ENCODE peak calls at places on chromosome 14, in six cellular contexts. A is testis; J is GM06990; S is IMR-90; E is CD4-positive, alpha-beta T cell; T is mucosa of descending colon. Q is an unnamed sample.

GRCh38 chr14:74910556-74910955 is 12.5 kb downstream of the RPS6KL1 start:
- DNase-seq in A (no peak), J (no peak), S (no peak), E (no peak), T (peak; percentile 49), Q (no peak)

GRCh38 chr14:20334017-20334416 is 938 bp upstream of the CCNB1IP1 start:
- DNase-seq in A (no peak), J (no peak), S (no peak), E (no peak), T (no peak), Q (no peak)

GRCh38 chr14:89688520-89688919 is 266.0 kb downstream of the EFCAB11 start:
- DNase-seq in A (no peak), J (no peak), S (peak; percentile 22), E (no peak), T (no peak), Q (no peak)

GRCh38 chr14:31592122-31592521 is 30.9 kb downstream of the NUBPL start:
- DNase-seq in A (no peak), J (no peak), S (no peak), E (no peak), T (no peak), Q (no peak)

GRCh38 chr14:99256483-99256874 is 15.5 kb downstream of the BCL11B start:
- DNase-seq in A (no peak), J (no peak), S (no peak), E (peak; percentile 33), T (no peak), Q (no peak)

GRCh38 chr14:71103662-71104484 is 196.6 kb downstream of the PCNX1 start:
- DNase-seq in A (no peak), J (no peak), S (peak; percentile 80), E (no peak), T (peak; percentile 68), Q (peak; percentile 57)

GRCh38 chr14:20706657-20707355 is 18.2 kb downstream of the ANG start:
- DNase-seq in A (no peak), J (no peak), S (no peak), E (no peak), T (no peak), Q (no peak)

GRCh38 chr14:81269100-81269978 is 48.6 kb upstream of the GTF2A1 start:
- DNase-seq in A (no peak), J (peak; percentile 12), S (peak; percentile 68), E (no peak), T (peak; percentile 75), Q (peak; percentile 84)

GRCh38 chr14:34324363-34324795 is 137.7 kb downstream of the SPTSSA start:
- DNase-seq in A (peak; percentile 48), J (no peak), S (peak; percentile 26), E (no peak), T (peak; percentile 68), Q (peak; percentile 50)

GRCh38 chr14:64137657-64138290 is 156.4 kb downstream of the ESR2 start:
- DNase-seq in A (peak; percentile 61), J (no peak), S (peak; percentile 8), E (no peak), T (no peak), Q (no peak)
- TF ChIP-seq CTCF in A (no peak), J (peak; percentile 28), S (peak; percentile 35), E (no peak), T (no peak), Q (no peak)

DNA sequence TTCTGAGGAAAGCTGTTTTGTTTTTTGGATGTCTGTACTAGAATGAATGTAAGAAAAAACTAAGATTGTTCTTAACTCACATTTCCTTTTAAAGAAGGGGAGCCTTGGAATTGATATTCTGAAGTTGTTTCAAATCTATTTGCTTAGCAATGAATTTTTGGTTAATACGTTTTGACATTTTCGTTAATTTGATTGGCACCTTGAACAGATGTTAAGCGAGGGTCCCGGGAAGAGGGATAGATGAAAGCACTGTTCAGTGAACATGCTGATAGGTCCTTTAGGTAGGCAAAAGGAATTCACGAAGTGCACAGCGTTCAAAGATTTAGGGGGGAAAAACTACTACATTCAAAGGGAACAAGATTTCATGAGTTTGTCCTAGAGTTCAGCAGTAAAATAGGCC is 1.7 kb downstream of the SLC39A9 start:
- DNase-seq in A (no peak), J (no peak), S (no peak), E (no peak), T (no peak), Q (no peak)
- TF ChIP-seq CTCF in A (no peak), J (no peak), S (no peak), E (no peak), T (no peak), Q (no peak)

GRCh38 chr14:72292689-72293024 is 360.4 kb downstream of the RGS6 start:
- DNase-seq in A (peak; percentile 41), J (no peak), S (no peak), E (no peak), T (no peak), Q (no peak)
- TF ChIP-seq CTCF in A (no peak), J (no peak), S (no peak), E (no peak), T (no peak), Q (peak; percentile 11)

GRCh38 chr14:102878174-102878969 is 44.1 kb upstream of the AMN start:
- DNase-seq in A (no peak), J (no peak), S (no peak), E (no peak), T (peak; percentile 62), Q (no peak)
- TF ChIP-seq CTCF in A (no peak), J (peak; percentile 9), S (no peak), E (no peak), T (no peak), Q (no peak)

DNA sequence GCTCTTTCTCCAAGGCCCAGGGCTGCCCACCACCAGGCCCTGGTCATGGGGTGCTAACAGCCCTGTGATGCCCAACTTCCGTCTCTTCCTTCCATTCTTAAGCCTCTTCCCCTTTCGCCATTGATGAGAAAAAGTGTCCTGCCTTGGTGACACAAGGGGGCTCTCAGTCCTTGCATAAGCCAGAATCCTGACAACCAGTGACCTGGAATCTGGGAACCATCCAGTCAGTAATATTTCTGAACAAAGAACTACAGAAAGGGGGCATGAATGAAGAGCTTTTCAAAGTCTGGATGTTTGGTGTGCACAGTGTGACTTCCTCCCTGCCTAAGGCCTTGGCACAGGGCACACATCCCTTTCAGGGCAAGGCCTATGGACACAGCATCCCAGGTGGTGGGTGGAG is 49.7 kb upstream of the GPATCH2L start:
- DNase-seq in A (no peak), J (no peak), S (no peak), E (no peak), T (no peak), Q (no peak)
- TF ChIP-seq CTCF in A (no peak), J (no peak), S (peak; percentile 2), E (no peak), T (no peak), Q (no peak)

GRCh38 chr14:93804654-93805053 is 16.4 kb upstream of the PRIMA1 start:
- DNase-seq in A (peak; percentile 61), J (no peak), S (no peak), E (no peak), T (no peak), Q (no peak)
- TF ChIP-seq CTCF in A (no peak), J (peak; percentile 32), S (no peak), E (no peak), T (no peak), Q (no peak)

GRCh38 chr14:75926431-75926830 is 55.4 kb downstream of the TGFB3 start:
- DNase-seq in A (no peak), J (no peak), S (no peak), E (no peak), T (no peak), Q (no peak)
- TF ChIP-seq CTCF in A (no peak), J (no peak), S (no peak), E (no peak), T (no peak), Q (no peak)

DNA sequence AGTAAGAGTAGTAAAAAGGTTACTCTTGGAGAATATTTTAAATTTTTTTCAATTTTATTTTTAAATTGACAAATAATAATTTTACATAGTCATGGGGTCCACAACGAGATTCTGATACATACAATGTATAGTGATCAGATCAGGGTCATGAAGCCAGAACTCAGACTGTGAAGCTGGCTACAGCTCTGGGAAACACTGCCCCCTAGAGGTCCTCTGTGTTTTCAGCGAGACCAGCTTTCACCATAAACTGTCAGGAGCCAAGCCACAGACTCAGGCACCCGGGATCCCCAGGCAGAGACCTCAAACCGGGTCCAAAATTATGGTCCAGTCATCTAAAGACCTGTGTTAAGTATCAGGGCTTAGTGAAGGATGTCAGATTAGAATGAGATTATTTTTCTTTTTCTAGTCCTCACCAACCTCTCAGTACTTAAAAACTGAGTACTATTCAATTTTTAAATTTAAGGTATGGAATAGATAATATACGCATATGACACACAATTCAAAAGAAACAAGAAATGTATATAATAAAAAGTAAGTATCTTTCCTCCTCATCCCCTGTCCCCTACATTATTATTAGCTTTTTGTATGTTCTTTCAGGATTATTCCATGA is 397.1 kb downstream of the MDGA2 start:
- DNase-seq in A (peak; percentile 80), J (no peak), S (no peak), E (no peak), T (peak; percentile 67), Q (peak; percentile 12)
- TF ChIP-seq CTCF in A (no peak), J (peak; percentile 68), S (peak; percentile 25), E (peak; percentile 34), T (peak; percentile 45), Q (peak; percentile 30)

DNA sequence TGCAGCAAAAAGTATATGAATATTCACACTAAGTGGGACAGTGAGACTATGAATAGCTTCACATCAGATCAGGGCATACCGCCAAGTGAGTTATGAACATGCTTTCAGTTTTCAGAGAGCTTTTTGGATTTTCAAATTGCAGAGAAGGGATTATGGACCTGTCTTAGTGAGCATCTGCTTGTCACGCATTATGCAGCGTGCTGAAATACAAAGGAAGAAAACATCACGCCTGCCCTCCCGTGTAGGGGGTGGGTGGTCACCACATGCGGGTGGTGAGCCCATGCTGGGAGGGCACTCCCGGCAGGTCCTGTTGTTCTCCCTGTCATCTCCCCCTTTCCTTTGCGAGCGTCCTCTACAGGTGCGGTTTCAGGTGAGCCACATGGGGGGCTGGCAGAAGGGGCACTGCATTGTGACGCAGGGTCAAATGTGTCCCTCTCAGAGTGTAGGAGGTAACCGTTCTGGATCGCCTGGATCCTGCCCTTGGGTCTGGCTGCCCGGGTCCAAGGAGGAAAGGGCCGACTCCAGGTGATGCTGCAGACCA is 42.6 kb downstream of the TRAF3 start:
- DNase-seq in A (no peak), J (no peak), S (peak; percentile 31), E (no peak), T (peak; percentile 50), Q (no peak)
- TF ChIP-seq CTCF in A (no peak), J (peak; percentile 12), S (no peak), E (no peak), T (no peak), Q (no peak)

DNA sequence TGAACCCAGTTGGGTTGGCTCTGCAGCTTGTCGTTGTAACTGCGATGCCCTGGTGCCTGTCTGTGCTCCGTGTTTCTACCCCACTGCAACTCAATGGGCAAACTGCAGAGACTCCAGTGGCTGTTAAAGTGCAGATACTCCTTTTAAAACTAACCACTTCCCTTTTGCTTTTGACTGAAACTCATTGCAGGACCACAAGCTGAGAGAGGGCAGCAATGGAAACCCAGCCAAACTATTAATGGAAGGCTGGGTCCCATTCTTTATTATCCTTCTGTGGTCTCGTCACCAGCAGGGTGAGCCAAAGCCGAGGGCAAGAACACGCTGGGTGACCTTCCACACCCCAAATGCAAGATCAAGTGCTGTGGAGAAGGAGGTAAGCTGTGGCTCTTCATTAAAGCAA is 910.4 kb downstream of the VRK1 start:
- DNase-seq in A (no peak), J (peak; percentile 50), S (no peak), E (no peak), T (no peak), Q (no peak)
- TF ChIP-seq CTCF in A (no peak), J (peak; percentile 16), S (no peak), E (no peak), T (no peak), Q (no peak)